ENCODE peak calls at places on chromosomes 11 and 22, in five cellular contexts. T, P, M, E and F are unnamed samples.

GRCh38 chr22:35754761-35755160 is 37.1 kb downstream of the APOL5 start:
- DNase-seq in T (peak; percentile 16), M (no peak), E (no peak), P (no peak), F (no peak)

GRCh38 chr11:65468874-65469333 is 29.9 kb upstream of the MALAT1 start:
- DNase-seq in T (peak; percentile 82), P (peak; percentile 97), M (peak; percentile 87), E (peak; percentile 65), F (peak; percentile 96)

GRCh38 chr22:36619797-36620390 is 83.7 kb downstream of the CACNG2 start:
- DNase-seq in P (no peak), T (peak; percentile 6), E (no peak), M (no peak), F (no peak)

GRCh38 chr22:38755155-38755910 is 465 bp downstream of the SUN2 start:
- DNase-seq in T (peak; percentile 65), E (peak; percentile 97), P (peak; percentile 83), M (peak; percentile 95), F (peak; percentile 97)

GRCh38 chr22:48188211-48188845 is 1425.9 kb downstream of the TBC1D22A start:
- DNase-seq in P (peak; percentile 32), M (no peak), T (no peak), E (no peak), F (no peak)

GRCh38 chr11:45163956-45164575 is 17.6 kb downstream of the PRDM11 start:
- DNase-seq in P (no peak), T (no peak), M (no peak), E (no peak), F (no peak)

GRCh38 chr11:109040303-109040702 is 375.4 kb downstream of the DDX10 start:
- DNase-seq in M (no peak), E (no peak), P (peak; percentile 74), T (no peak), F (peak; percentile 21)

GRCh38 chr11:46382644-46383403 is 1.4 kb downstream of the MDK start:
- DNase-seq in P (peak; percentile 85), T (no peak), E (peak; percentile 75), M (no peak), F (peak; percentile 35)

GRCh38 chr22:42700901-42701300 is 19.8 kb downstream of the A4GALT start:
- DNase-seq in T (no peak), E (no peak), P (no peak), M (no peak), F (no peak)

GRCh38 chr22:45597460-45598192 is 74.0 kb upstream of the ATXN10 start:
- DNase-seq in E (no peak), M (no peak), T (no peak), P (no peak), F (no peak)

GRCh38 chr11:106276859-106277436 is 199.5 kb downstream of the AASDHPPT start:
- DNase-seq in P (peak; percentile 62), M (no peak), T (no peak), E (no peak), F (no peak)

GRCh38 chr22:49838771-49839717 is 11.4 kb upstream of the BRD1 start:
- DNase-seq in M (no peak), E (no peak), T (peak; percentile 21), P (peak; percentile 75), F (peak; percentile 55)

GRCh38 chr11:16148301-16148787 is 208.0 kb downstream of the SOX6 start:
- DNase-seq in M (no peak), E (no peak), T (peak; percentile 17), P (no peak), F (no peak)

DNA sequence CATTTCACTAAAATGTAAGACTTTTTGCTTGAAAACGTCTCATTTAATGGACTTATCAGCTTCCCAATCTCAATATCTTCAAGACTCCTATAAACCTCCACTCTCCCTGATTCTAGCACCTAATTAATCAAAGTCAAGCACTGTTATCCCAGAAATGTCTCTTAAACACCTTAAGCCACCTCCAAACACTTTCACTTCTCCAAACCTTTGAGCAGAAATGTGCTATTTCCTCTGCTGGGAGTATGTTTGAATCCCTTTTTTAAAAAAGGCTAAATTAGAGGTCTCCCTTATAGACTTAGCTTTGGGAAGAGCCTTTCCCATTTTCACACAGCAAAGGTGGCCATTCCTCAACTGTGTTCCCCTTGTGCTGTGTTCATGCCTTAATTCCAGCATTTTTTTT is 146.2 kb upstream of the SYN3 start:
- DNase-seq in M (no peak), T (no peak), P (no peak), E (no peak), F (no peak)
- H3K4me1 ChIP-seq in M (no peaks in the 10 kb centered on the region), T (no peaks in the 10 kb centered on the region), P (no peaks in the 10 kb centered on the region), E (no peaks in the 10 kb centered on the region), F (no peaks in the 10 kb centered on the region)

DNA sequence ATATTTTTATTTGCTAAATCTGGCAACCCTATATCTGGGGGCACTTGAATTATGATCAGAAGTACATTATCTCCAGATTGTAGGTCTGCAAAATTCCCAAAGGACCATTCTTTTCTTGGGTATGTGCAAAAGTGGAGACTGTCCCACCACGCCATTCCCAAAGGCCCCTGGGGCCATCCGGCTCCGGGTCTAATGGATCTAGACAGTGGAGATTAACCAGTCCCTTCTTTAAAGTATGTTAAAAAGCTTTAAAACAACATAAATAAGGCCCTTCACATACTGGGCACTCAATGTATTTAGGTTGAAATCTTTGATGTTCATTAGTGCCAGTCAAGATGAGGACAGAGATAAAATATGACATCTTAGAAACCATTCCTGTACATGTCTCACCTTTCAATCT is 124.1 kb downstream of the MAML2 start:
- DNase-seq in T (no peak), P (no peak), M (no peak), E (no peak), F (no peak)
- H3K4me1 ChIP-seq in T (peaks cover 17% of the 10 kb centered on the region), P (peaks cover 16% of the 10 kb centered on the region), M (peaks cover 14% of the 10 kb centered on the region), E (no peaks in the 10 kb centered on the region), F (peaks cover 31% of the 10 kb centered on the region)

DNA sequence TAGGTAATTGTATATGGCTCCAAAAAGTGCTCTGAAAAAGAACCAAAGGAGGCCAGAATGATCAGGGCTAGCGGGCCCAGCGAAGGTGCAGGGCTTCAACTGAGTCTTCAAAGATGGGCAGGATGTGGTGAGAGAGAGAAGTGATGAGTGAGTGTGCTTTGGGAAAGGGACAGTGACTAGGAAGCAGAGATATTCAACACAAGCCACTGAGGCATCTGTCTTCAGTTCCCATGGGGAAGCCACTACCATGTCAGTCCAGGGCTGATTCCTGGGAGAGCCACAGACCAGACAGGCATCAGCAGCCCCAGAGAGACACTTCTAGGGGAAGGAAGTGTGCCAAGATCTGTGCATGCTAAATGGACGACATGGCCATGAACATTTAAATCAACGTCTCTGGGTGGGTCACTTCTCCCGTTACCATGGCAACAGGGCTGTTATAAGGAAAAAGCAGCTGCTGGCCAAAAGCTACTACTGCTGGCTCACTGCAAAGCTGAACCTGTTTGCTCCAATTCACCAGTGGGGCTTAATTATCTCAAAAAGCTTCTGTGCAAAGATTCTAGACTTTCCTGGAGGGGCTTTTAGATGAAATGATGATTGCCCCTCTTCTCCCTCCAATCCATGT is 28.5 kb downstream of the P4HA3 start:
- DNase-seq in E (no peak), M (no peak), T (no peak), P (no peak), F (no peak)
- H3K4me1 ChIP-seq in E (peaks cover 7% of the 10 kb centered on the region), M (peaks cover 5% of the 10 kb centered on the region), T (peaks cover 16% of the 10 kb centered on the region), P (no peaks in the 10 kb centered on the region), F (peaks cover 5% of the 10 kb centered on the region)

DNA sequence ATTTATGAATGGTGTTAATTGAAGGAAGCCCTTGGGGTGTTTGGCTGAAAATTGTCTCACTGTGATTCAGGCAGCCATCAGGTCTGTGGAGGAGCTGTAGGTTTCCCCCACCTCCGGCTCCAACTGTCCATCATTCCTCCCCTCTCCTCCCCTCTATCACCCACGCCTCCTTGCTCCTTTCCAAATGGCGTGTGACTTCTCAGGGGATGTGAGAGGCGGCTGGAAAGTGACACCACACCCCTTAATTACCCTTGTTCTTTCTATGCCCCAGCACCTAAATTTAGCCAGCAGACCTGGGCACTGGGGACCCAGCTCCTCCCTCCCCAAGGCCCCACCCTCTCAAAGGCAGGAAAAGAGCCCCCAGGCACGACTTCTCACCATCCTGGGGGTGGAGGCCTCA is 38.1 kb upstream of the SYT7 start:
- DNase-seq in T (no peak), M (no peak), P (peak; percentile 79), E (no peak), F (no peak)
- H3K4me1 ChIP-seq in T (peaks cover 22% of the 10 kb centered on the region), M (no peaks in the 10 kb centered on the region), P (no peaks in the 10 kb centered on the region), E (no peaks in the 10 kb centered on the region), F (peaks cover 9% of the 10 kb centered on the region)

GRCh38 chr11:73330569-73331093 is 22.6 kb downstream of the ARHGEF17 start:
- DNase-seq in M (no peak), P (peak; percentile 77), T (no peak), E (no peak), F (no peak)
- H3K4me1 ChIP-seq in M (peaks cover 32% of the 10 kb centered on the region), P (peaks cover 11% of the 10 kb centered on the region), T (peaks cover 28% of the 10 kb centered on the region), E (no peaks in the 10 kb centered on the region), F (peaks cover 63% of the 10 kb centered on the region)

GRCh38 chr22:26586556-26587325 is 3.2 kb downstream of the TPST2 start:
- DNase-seq in M (no peak), P (no peak), E (peak; percentile 38), T (no peak), F (no peak)
- H3K4me1 ChIP-seq in M (peaks cover 15% of the 10 kb centered on the region), P (no peaks in the 10 kb centered on the region), E (peaks cover 18% of the 10 kb centered on the region), T (peaks cover 20% of the 10 kb centered on the region), F (peaks cover 6% of the 10 kb centered on the region)

GRCh38 chr11:43578346-43579170 is 102.0 kb upstream of the HSD17B12 start:
- DNase-seq in M (no peak), P (peak; percentile 61), T (peak; percentile 53), E (no peak), F (peak; percentile 67)
- H3K4me1 ChIP-seq in M (peaks cover 15% of the 10 kb centered on the region), P (peaks cover 3% of the 10 kb centered on the region), T (peaks cover 23% of the 10 kb centered on the region), E (peaks cover 23% of the 10 kb centered on the region), F (peaks cover 10% of the 10 kb centered on the region)

GRCh38 chr22:40183029-40183581 is 5.4 kb downstream of the TNRC6B start:
- DNase-seq in M (no peak), P (no peak), E (peak; percentile 16), T (peak; percentile 50), F (peak; percentile 83)
- H3K4me1 ChIP-seq in M (peaks cover 14% of the 10 kb centered on the region), P (peaks cover 27% of the 10 kb centered on the region), E (peaks cover 32% of the 10 kb centered on the region), T (peaks cover 27% of the 10 kb centered on the region), F (peaks cover 13% of the 10 kb centered on the region)

DNA sequence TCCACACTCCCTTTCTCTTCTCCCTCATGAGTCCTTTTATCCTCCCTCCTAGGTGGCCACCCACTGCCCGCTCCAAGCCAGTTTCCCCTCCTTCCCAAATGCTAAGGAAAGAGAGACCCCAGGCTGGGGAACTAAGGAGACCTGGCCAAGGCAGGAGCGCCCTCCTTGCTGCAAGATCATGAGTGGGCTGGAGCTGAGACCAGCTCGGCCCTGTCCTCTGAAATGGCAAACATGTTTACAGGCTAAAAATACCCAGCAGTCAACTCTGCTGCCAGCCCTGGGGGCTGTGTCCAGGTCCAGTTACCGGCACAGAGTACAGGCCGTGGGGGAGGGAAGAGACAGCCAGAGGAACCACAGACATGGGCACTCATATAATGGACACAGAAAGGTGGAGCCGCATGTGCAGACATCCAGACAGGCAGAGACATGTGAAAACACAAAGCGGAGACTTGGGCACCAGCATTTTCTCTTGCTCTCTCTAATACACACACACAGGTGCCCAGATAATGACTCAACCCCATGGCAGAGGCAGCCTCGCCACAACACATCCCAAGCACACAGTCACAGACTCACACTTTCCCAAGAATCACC is 1.2 kb upstream of the AHNAK start:
- DNase-seq in T (peak; percentile 97), P (no peak), E (no peak), M (no peak), F (no peak)
- H3K4me1 ChIP-seq in T (peaks cover 39% of the 10 kb centered on the region), P (peaks cover 11% of the 10 kb centered on the region), E (peaks cover 27% of the 10 kb centered on the region), M (peaks cover 23% of the 10 kb centered on the region), F (peaks cover 25% of the 10 kb centered on the region)